ENCODE peak calls at places on chromosome 16, in seven cellular contexts. Q is glutamatergic neuron; W is NAMALWA; L is C1 segment of cervical spinal cord; Y is activated CD4-positive, alpha-beta T cell treated with anti-CD3 and anti-CD28 coated beads for 24 hours; F is stimulated activated CD4-positive, alpha-beta T cell treated with anti-CD3 and anti-CD28 coated beads, TNF-alpha, amount 100 ng/mL, for 1 hour; J is erythroblast. K is an unnamed sample.

GRCh38 chr16:64459402-64459801 is 662.5 kb downstream of the CDH11 start:
- DNase-seq in Q (no peak), J (no peak), W (no peak), L (no peak), Y (no peak), F (no peak), K (no peak)

GRCh38 chr16:58970775-58971174 is 236.7 kb upstream of the GOT2 start:
- DNase-seq in Y (no peak), F (no peak), J (no peak), L (no peak), Q (no peak), W (no peak), K (peak)

GRCh38 chr16:23310744-23311143 is 8.6 kb downstream of the SCNN1B start:
- DNase-seq in F (no peak), Y (no peak), J (no peak), L (no peak), W (no peak), Q (no peak), K (no peak)

GRCh38 chr16:5479925-5480324 is 382.3 kb upstream of the EEF2KMT start:
- DNase-seq in L (no peak), J (no peak), F (no peak), Q (no peak), Y (no peak), W (no peak), K (no peak)

GRCh38 chr16:56539667-56540066 is 19.8 kb upstream of the BBS2 start:
- DNase-seq in Y (no peak), F (no peak), Q (no peak), L (no peak), W (no peak), J (no peak), K (no peak)

GRCh38 chr16:698911-699671 is 6.5 kb downstream of the FBXL16 start:
- DNase-seq in Q (no peak), Y (no peak), F (no peak), J (no peak), W (no peak), L (no peak), K (no peak)

GRCh38 chr16:86033016-86033474 is 134.1 kb downstream of the IRF8 start:
- DNase-seq in F (no peak), Y (no peak), L (peak), W (no peak), Q (no peak), J (no peak), K (no peak)

GRCh38 chr16:29811896-29812665 is at the start of gene PRRT2:
- DNase-seq in J (no peak), Y (no peak), L (peak), W (peak), Q (peak), F (no peak), K (peak)

GRCh38 chr16:81633147-81633619 is 145.9 kb upstream of the PLCG2 start:
- DNase-seq in L (no peak), J (no peak), Q (no peak), W (no peak), F (no peak), Y (no peak), K (no peak)

GRCh38 chr16:4876646-4877297 is 29.5 kb downstream of the UBN1 start:
- DNase-seq in F (no peak), Y (no peak), J (no peak), W (no peak), L (no peak), Q (no peak), K (no peak)